ENCODE peak calls at places on chromosomes 2 and 18, in five cellular contexts. A, Q, C, R and M are unnamed samples.
A peak's percentile ranks its signal among the peaks of the same experiment; 100 is the strongest.

GRCh38 chr2:119435148-119435952 is 3.7 kb downstream of the TMEM37 start:
- DNase-seq in A (peak; percentile 47), Q (no peak), C (no peak), R (no peak), M (no peak)

GRCh38 chr18:31506024-31506742 is 8.2 kb downstream of the DSG2 start:
- DNase-seq in A (no peak), Q (no peak), C (no peak), R (peak; percentile 47), M (no peak)

GRCh38 chr2:46331099-46331766 is 34.0 kb downstream of the EPAS1 start:
- DNase-seq in A (no peak), Q (peak; percentile 81), C (no peak), R (no peak), M (no peak)

GRCh38 chr2:149141046-149141445 is 102.5 kb downstream of the LYPD6B start:
- DNase-seq in A (peak; percentile 66), Q (no peak), C (no peak), R (no peak), M (no peak)

GRCh38 chr2:73907840-73908452 is 15.1 kb downstream of the ACTG2 start:
- DNase-seq in A (peak; percentile 42), Q (no peak), C (peak; percentile 69), R (peak; percentile 83), M (peak; percentile 30)

GRCh38 chr18:59846814-59847490 is 52.8 kb upstream of the PMAIP1 start:
- DNase-seq in A (peak; percentile 73), Q (no peak), C (no peak), R (peak; percentile 34), M (no peak)

GRCh38 chr2:172970660-172971059 is 105.0 kb upstream of the MAP3K20 start:
- DNase-seq in A (no peak), Q (no peak), C (no peak), R (no peak), M (no peak)

GRCh38 chr2:162092656-162093556 is 18.9 kb upstream of the DPP4 start:
- DNase-seq in A (no peak), Q (no peak), C (no peak), R (no peak), M (no peak)

GRCh38 chr18:3653859-3654441 is 204.0 kb downstream of the TGIF1 start:
- DNase-seq in A (no peak), Q (peak; percentile 20), C (no peak), R (no peak), M (no peak)

GRCh38 chr2:169979025-169979424 is 151.8 kb downstream of the UBR3 start:
- DNase-seq in A (no peak), Q (no peak), C (no peak), R (no peak), M (no peak)

GRCh38 chr2:17615728-17616351 is 75.3 kb downstream of the VSNL1 start:
- DNase-seq in A (no peak), Q (no peak), C (no peak), R (no peak), M (no peak)

GRCh38 chr2:17966793-17967192 is 88.3 kb downstream of the KCNS3 start:
- DNase-seq in A (no peak), Q (no peak), C (no peak), R (no peak), M (no peak)

GRCh38 chr2:190792956-190793888 is 87.4 kb upstream of the GLS start:
- DNase-seq in A (no peak), Q (no peak), C (no peak), R (no peak), M (no peak)

GRCh38 chr2:10075101-10075500 is 5.1 kb downstream of the CYS1 start:
- DNase-seq in A (no peak), Q (no peak), C (no peak), R (no peak), M (no peak)

GRCh38 chr2:10078001-10078400 is 2.2 kb downstream of the CYS1 start:
- DNase-seq in A (no peak), Q (no peak), C (no peak), R (no peak), M (no peak)

GRCh38 chr2:10076988-10077527 is 3.2 kb downstream of the CYS1 start:
- DNase-seq in A (no peak), Q (no peak), C (no peak), R (no peak), M (no peak)

GRCh38 chr2:10075571-10076209 is 4.5 kb downstream of the CYS1 start:
- DNase-seq in A (no peak), Q (no peak), C (no peak), R (no peak), M (no peak)

DNA sequence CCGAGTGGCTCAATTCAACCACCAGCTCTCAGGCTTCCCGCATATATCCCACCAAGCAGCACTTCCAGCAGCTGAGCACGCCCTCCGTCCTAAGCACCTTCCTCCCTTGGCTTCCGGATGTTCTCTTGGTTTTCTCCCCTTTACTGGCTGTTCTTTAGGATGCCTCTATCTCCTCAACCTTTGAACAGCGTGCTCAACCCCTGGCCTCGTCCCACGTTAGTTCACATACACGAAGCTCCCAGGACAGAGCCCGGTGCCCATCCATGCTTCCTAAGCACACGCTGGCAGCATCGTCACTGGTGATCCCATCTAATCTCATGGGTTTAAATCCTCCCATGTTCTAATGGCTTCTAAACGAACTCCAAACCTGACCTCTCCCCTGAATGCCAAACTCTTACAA is 3.7 kb downstream of the CYS1 start:
- DNase-seq in A (no peak), Q (no peak), C (no peak), R (no peak), M (no peak)
- H3K4me3 ChIP-seq in A (no peak overlapping the region), Q (no peak overlapping the region), C (no peak overlapping the region), R (no peak overlapping the region), M (no peak overlapping the region)

GRCh38 chr2:207257291-207258190 is 91.8 kb upstream of the KLF7 start:
- DNase-seq in A (no peak), Q (no peak), C (no peak), R (no peak), M (no peak)
- H3K4me3 ChIP-seq in A (no peak overlapping the region), Q (no peak overlapping the region), C (no peak overlapping the region), R (no peak overlapping the region), M (no peak overlapping the region)

DNA sequence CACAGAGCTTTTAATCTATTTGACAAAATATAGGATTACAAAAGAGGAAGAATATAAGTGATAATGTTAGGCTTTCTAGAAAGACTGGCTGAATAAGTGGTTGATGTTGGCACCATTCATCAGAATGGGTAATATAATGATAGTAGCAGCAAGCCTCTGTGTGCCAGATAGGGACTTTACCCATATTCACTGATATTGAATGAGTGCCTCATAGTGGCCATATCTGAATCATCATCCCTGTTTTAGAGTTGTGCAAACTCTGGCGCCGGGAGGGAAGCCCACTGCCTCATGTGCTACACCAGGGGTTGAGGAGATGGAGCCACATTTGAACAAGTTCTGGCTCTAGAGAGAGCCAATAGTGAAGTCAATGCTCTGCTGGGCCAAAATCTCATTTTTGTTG is 368.7 kb upstream of the CRIM1 start:
- DNase-seq in A (no peak), Q (no peak), C (no peak), R (no peak), M (no peak)
- H3K4me3 ChIP-seq in A (no peak overlapping the region), Q (no peak overlapping the region), C (no peak overlapping the region), R (no peak overlapping the region), M (no peak overlapping the region)

GRCh38 chr2:24724111-24724775 is 68.9 kb downstream of the PTRHD1 start:
- DNase-seq in A (no peak), Q (no peak), C (no peak), R (no peak), M (no peak)

GRCh38 chr2:24722141-24722790 is 70.9 kb downstream of the PTRHD1 start:
- DNase-seq in A (no peak), Q (no peak), C (no peak), R (no peak), M (no peak)

GRCh38 chr2:24720310-24720709 is 72.9 kb downstream of the PTRHD1 start:
- DNase-seq in A (no peak), Q (no peak), C (no peak), R (no peak), M (no peak)

GRCh38 chr2:24723668-24724067 is 69.5 kb downstream of the PTRHD1 start:
- DNase-seq in A (no peak), Q (no peak), C (no peak), R (no peak), M (no peak)

DNA sequence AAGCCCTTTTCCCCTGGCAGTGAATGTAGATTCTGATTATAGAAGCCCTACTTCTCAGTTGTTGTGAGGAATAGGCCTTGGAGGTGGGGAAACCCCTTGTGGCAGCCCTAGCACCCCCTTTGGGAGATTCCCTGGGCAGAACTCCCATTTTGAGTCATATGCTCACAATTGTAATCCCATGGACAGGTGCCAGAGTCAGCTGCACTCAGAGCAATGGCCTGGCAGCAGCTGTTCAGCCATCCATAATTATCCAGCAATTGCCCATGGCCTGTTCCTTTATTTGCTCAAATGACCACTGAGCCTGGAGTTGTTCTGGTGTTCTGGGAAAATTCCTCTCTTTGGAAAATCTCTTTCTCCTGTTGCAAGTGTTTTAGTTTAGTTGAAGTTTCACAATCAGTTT is 71.7 kb downstream of the PTRHD1 start:
- DNase-seq in A (peak; percentile 61), Q (peak; percentile 59), C (no peak), R (no peak), M (no peak)
- H3K4me3 ChIP-seq in A (no peak overlapping the region), Q (no peak overlapping the region), C (no peak overlapping the region), R (no peak overlapping the region), M (no peak overlapping the region)

GRCh38 chr18:47911877-47912276 is 18.6 kb downstream of the SMAD2 start:
- DNase-seq in A (no peak), Q (no peak), C (no peak), R (no peak), M (no peak)
- H3K4me3 ChIP-seq in A (no peak overlapping the region), Q (no peak overlapping the region), C (peak overlapping the region; percentile 14), R (no peak overlapping the region), M (no peak overlapping the region)